ENCODE peak calls at places on chromosomes 1 and 21, in ten cellular contexts. P, U, H, E, J, O, L, A, V and G are unnamed samples.

GRCh38 chr1:27760411-27760810 is 12.6 kb upstream of the STX12 start:
- DNase-seq in O (no peak), V (no peak), P (no peak), H (no peak), A (no peak), L (peak; percentile 2), E (no peak), J (no peak), U (no peak), G (no peak)

GRCh38 chr21:42358937-42359336 is 7.4 kb downstream of the TFF1 start:
- DNase-seq in H (no peak), P (no peak), E (no peak), L (no peak), A (no peak), U (no peak), O (no peak), V (no peak), J (no peak), G (no peak)

GRCh38 chr1:162548170-162548569 is 13.4 kb upstream of the UAP1 start:
- DNase-seq in V (no peak), O (peak; percentile 42), A (no peak), E (no peak), U (no peak), P (peak; percentile 63), H (no peak), J (no peak), L (peak; percentile 48), G (no peak)

GRCh38 chr1:83978056-83978455 is 20.9 kb downstream of the TTLL7 start:
- DNase-seq in V (no peak), H (no peak), E (no peak), U (no peak), L (no peak), J (no peak), A (no peak), P (no peak), O (no peak), G (no peak)

GRCh38 chr1:19043579-19044443 is 87.3 kb upstream of the IFFO2 start:
- DNase-seq in A (no peak), H (no peak), V (peak; percentile 63), P (no peak), O (no peak), J (no peak), E (no peak), L (no peak), U (no peak), G (peak; percentile 27)

GRCh38 chr1:204968946-204969345 is 74.1 kb upstream of the CNTN2 start:
- DNase-seq in P (no peak), E (peak; percentile 93), U (no peak), H (no peak), L (no peak), J (no peak), V (no peak), A (no peak), O (no peak), G (no peak)

GRCh38 chr1:55275976-55276375 is 60.8 kb upstream of the USP24 start:
- DNase-seq in J (no peak), V (no peak), P (peak; percentile 37), H (peak; percentile 52), A (no peak), U (no peak), O (peak; percentile 12), L (peak; percentile 37), E (no peak), G (no peak)

GRCh38 chr1:108886292-108886691 is 9.5 kb downstream of the GPSM2 start:
- DNase-seq in J (no peak), L (no peak), V (no peak), O (no peak), A (no peak), E (no peak), P (no peak), H (no peak), U (no peak), G (no peak)

GRCh38 chr1:11505591-11506538 is 26.9 kb downstream of the DISP3 start:
- DNase-seq in U (no peak), L (no peak), E (no peak), H (no peak), O (no peak), J (no peak), A (no peak), V (no peak), P (no peak), G (no peak)

GRCh38 chr1:160797861-160798273 is 1.9 kb downstream of the LY9 start:
- DNase-seq in L (no peak), E (no peak), H (no peak), U (no peak), P (no peak), A (peak; percentile 53), V (no peak), J (peak; percentile 30), O (no peak), G (no peak)

GRCh38 chr1:27166351-27166802 is 11.5 kb upstream of the SLC9A1 start:
- DNase-seq in E (no peak), U (no peak), O (peak; percentile 71), L (peak; percentile 83), P (peak; percentile 56), J (no peak), A (no peak), H (no peak), V (no peak), G (peak; percentile 3)

GRCh38 chr1:18556364-18556763 is 74.3 kb upstream of the PAX7 start:
- DNase-seq in H (peak; percentile 23), U (no peak), A (no peak), P (peak; percentile 25), J (no peak), L (peak; percentile 30), O (peak; percentile 29), V (no peak), E (no peak), G (peak; percentile 43)

GRCh38 chr1:97204468-97204867 is 482.9 kb downstream of the PTBP2 start:
- DNase-seq in V (no peak), O (peak; percentile 25), L (peak; percentile 48), P (peak; percentile 43), J (no peak), E (no peak), H (no peak), A (no peak), U (no peak), G (no peak)